ENCODE peak calls at places on chromosomes 2 and 18, in four cellular contexts. W is astrocyte, L is hepatocyte, A is mammary epithelial cell. N is an unnamed sample.

GRCh38 chr18:39454866-39455265 is 1889.3 kb upstream of the CELF4 start:
- DNase-seq in A (no peak), L (no peak), W (no peak), N (no peak)

GRCh38 chr2:98445708-98446577 is 1.3 kb downstream of the INPP4A start:
- DNase-seq in A (no peak), W (no peak), L (no peak), N (peak; percentile 58)

GRCh38 chr2:133405252-133405651 is 163.0 kb downstream of the NCKAP5 start:
- DNase-seq in W (no peak), A (no peak), L (no peak), N (no peak)

GRCh38 chr18:72160504-72161445 is 383.4 kb downstream of the CBLN2 start:
- DNase-seq in W (no peak), L (no peak), A (no peak), N (no peak)

GRCh38 chr2:56519806-56520205 is 336.0 kb downstream of the CCDC85A start:
- DNase-seq in W (peak; percentile 55), L (no peak), A (no peak), N (no peak)

GRCh38 chr18:59885579-59886163 is 14.1 kb upstream of the PMAIP1 start:
- DNase-seq in A (peak; percentile 92), L (no peak), W (peak; percentile 93), N (peak; percentile 79)

GRCh38 chr18:10490401-10491289 is 35.2 kb upstream of the NAPG start:
- DNase-seq in A (no peak), W (no peak), L (peak; percentile 64), N (no peak)

GRCh38 chr2:181810823-181811695 is 80.5 kb upstream of the ITPRID2 start:
- DNase-seq in L (peak; percentile 56), A (peak; percentile 97), W (peak; percentile 97), N (peak; percentile 56)

GRCh38 chr2:8566788-8567468 is 114.9 kb upstream of the ID2 start:
- DNase-seq in A (no peak), W (no peak), L (no peak), N (peak; percentile 41)

GRCh38 chr18:49758263-49758610 is 55.1 kb downstream of the ACAA2 start:
- DNase-seq in W (no peak), A (no peak), L (no peak), N (no peak)

GRCh38 chr2:60312618-60313017 is 240.8 kb downstream of the BCL11A start:
- DNase-seq in L (no peak), W (no peak), A (no peak), N (no peak)

GRCh38 chr18:32930695-32931301 is 158.0 kb upstream of the KLHL14 start:
- DNase-seq in A (peak; percentile 27), L (peak; percentile 62), W (peak; percentile 52), N (no peak)

GRCh38 chr18:5370332-5370731 is 74.8 kb upstream of the ZBTB14 start:
- DNase-seq in L (peak; percentile 35), A (no peak), W (peak; percentile 0), N (no peak)

GRCh38 chr2:144156736-144157645 is 362.9 kb downstream of the ZEB2 start:
- DNase-seq in A (no peak), L (no peak), W (no peak), N (no peak)

GRCh38 chr2:174683392-174683759 is 80.9 kb downstream of the CHRNA1 start:
- DNase-seq in W (peak; percentile 50), A (no peak), L (peak; percentile 48), N (peak; percentile 92)

GRCh38 chr2:181916726-181917377 is 25.3 kb downstream of the ITPRID2 start:
- DNase-seq in A (no peak), W (peak; percentile 74), L (no peak), N (no peak)

GRCh38 chr2:9768388-9768787 is 74.9 kb upstream of the TAF1B start:
- DNase-seq in L (peak; percentile 76), W (no peak), A (no peak), N (peak; percentile 4)

GRCh38 chr2:216643986-216644662 is 10.9 kb downstream of the IGFBP2 start:
- DNase-seq in W (peak; percentile 62), L (no peak), A (no peak), N (peak; percentile 91)

GRCh38 chr2:165874445-165875039 is 79.0 kb downstream of the TTC21B start:
- DNase-seq in L (peak; percentile 74), W (peak; percentile 46), A (peak; percentile 66), N (no peak)

GRCh38 chr18:58098706-58099105 is 54.7 kb downstream of the NEDD4L start:
- DNase-seq in W (no peak), A (no peak), L (no peak), N (no peak)

GRCh38 chr2:36351291-36352023 is 4.1 kb upstream of the CRIM1 start:
- DNase-seq in W (no peak), A (no peak), L (no peak), N (peak; percentile 52)

GRCh38 chr2:204265701-204266310 is 279.5 kb upstream of the PARD3B start:
- DNase-seq in A (no peak), W (no peak), L (no peak), N (no peak)

GRCh38 chr2:179355881-179356280 is 91.2 kb upstream of the SESTD1 start:
- DNase-seq in W (no peak), L (no peak), A (peak; percentile 50), N (no peak)

GRCh38 chr2:119292226-119292625 is 68.6 kb downstream of the STEAP3 start:
- DNase-seq in A (no peak), L (peak; percentile 28), W (peak; percentile 18), N (no peak)

GRCh38 chr2:221517362-221518121 is 54.6 kb downstream of the EPHA4 start:
- DNase-seq in L (no peak), W (peak; percentile 95), A (no peak), N (no peak)

GRCh38 chr18:63111549-63112402 is 207.8 kb downstream of the BCL2 start:
- DNase-seq in W (no peak), L (no peak), A (no peak), N (peak; percentile 66)

GRCh38 chr2:12448846-12449480 is 267.8 kb upstream of the TRIB2 start:
- DNase-seq in A (peak; percentile 53), W (no peak), L (no peak), N (no peak)

GRCh38 chr2:240392948-240393830 is 42.3 kb upstream of the GPC1 start:
- DNase-seq in L (no peak), A (no peak), W (no peak), N (peak; percentile 73)

GRCh38 chr18:40019797-40020392 is 1935.1 kb upstream of the PIK3C3 start:
- DNase-seq in W (no peak), A (no peak), L (peak; percentile 7), N (no peak)

GRCh38 chr2:177397501-177398289 is 5.1 kb downstream of the AGPS start:
- DNase-seq in W (peak; percentile 98), A (peak; percentile 77), L (peak; percentile 17), N (peak; percentile 63)

GRCh38 chr18:35289293-35290069 is 548 bp downstream of the ZSCAN30 start:
- DNase-seq in A (peak; percentile 2), L (peak; percentile 55), W (no peak), N (no peak)

GRCh38 chr2:157897106-157897971 is 21.2 kb upstream of the ACVR1 start:
- DNase-seq in W (no peak), A (no peak), L (no peak), N (no peak)

GRCh38 chr2:128754246-128754724 is 435.6 kb upstream of the HS6ST1 start:
- DNase-seq in A (no peak), L (no peak), W (peak; percentile 27), N (no peak)

GRCh38 chr2:157304811-157305712 is 20.6 kb downstream of the ERMN start:
- DNase-seq in L (no peak), W (peak; percentile 79), A (no peak), N (no peak)

GRCh38 chr2:37377187-37377532 is 32.7 kb downstream of the QPCT start:
- DNase-seq in A (peak; percentile 38), L (peak; percentile 12), W (peak; percentile 88), N (no peak)
- H3K4me2 ChIP-seq in A (peak overlapping the region; percentile 79), L (peak overlapping the region; percentile 60), W (peak overlapping the region; percentile 65), N (peak overlapping the region; percentile 71)

GRCh38 chr2:102318437-102318836 is 7.1 kb downstream of the IL1RL1 start:
- DNase-seq in W (no peak), L (no peak), A (no peak), N (no peak)
- H2AFZ ChIP-seq in W (no peak overlapping the region), L (no peak overlapping the region), A (no peak overlapping the region), N (no peak overlapping the region)

DNA sequence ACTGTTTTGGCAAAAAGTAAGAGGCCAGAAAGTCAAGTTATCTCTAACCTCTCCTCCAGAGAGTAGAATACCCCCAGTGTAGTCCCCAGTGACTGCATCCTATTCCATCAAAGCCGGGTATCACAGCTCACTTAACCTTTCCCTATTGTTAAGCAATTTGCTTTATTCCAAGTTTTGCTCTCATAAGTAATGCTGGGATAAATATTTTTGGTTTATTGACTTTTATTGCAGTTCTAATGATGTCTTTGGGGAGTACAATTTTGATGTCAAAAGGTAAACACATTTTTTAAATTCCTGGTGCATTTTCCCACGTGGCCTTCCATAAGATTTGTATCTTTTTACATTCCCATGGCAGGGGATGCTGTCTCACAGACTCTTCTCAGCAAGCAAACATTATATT is 43.3 kb downstream of the CMPK2 start:
- DNase-seq in L (no peak), A (no peak), W (no peak), N (no peak)
- TF ChIP-seq CTCF in L (no peak), A (no peak), W (no peak), N (no peak)

GRCh38 chr2:66888791-66889631 is 454.1 kb downstream of the MEIS1 start:
- DNase-seq in A (peak; percentile 86), W (peak; percentile 100), L (peak; percentile 73), N (peak; percentile 46)
- H3K4me2 ChIP-seq in A (peak overlapping the region; percentile 38), W (peak overlapping the region; percentile 50), L (peak overlapping the region; percentile 5), N (peak overlapping the region; percentile 44)

GRCh38 chr2:42029639-42030195 is 18.1 kb upstream of the PKDCC start:
- DNase-seq in A (no peak), L (no peak), W (no peak), N (no peak)
- H2AFZ ChIP-seq in A (no peak overlapping the region), L (no peak overlapping the region), W (no peak overlapping the region), N (no peak overlapping the region)

GRCh38 chr2:117351396-117351795 is 463.1 kb upstream of the DDX18 start:
- DNase-seq in W (no peak), A (no peak), L (no peak), N (peak; percentile 22)

GRCh38 chr2:117349687-117350086 is 464.8 kb upstream of the DDX18 start:
- DNase-seq in L (no peak), A (no peak), W (no peak), N (no peak)
- TF ChIP-seq CTCF in L (no peak), A (no peak), W (no peak), N (no peak)

GRCh38 chr2:121504316-121504715 is 26.4 kb upstream of the RNU4ATAC start:
- DNase-seq in A (peak; percentile 16), W (peak; percentile 14), L (no peak), N (no peak)
- H3K4me2 ChIP-seq in A (peak overlapping the region; percentile 74), W (peak overlapping the region; percentile 56), L (no peak overlapping the region), N (peak overlapping the region; percentile 46)

GRCh38 chr2:199485732-199486335 is 28.1 kb upstream of the SATB2 start:
- DNase-seq in L (peak; percentile 75), W (peak; percentile 37), A (peak; percentile 35), N (peak; percentile 82)
- H2AFZ ChIP-seq in L (no peak overlapping the region), W (no peak overlapping the region), A (no peak overlapping the region), N (no peak overlapping the region)